ENCODE peak calls at places on chromosomes 12 and 14, in four cellular contexts. C is GM12878, M is HEK293T, A is K562. B is an unnamed sample.
A peak's percentile ranks its signal among the peaks of the same experiment; 100 is the strongest.

GRCh38 chr12:2358986-2359658 is 306.3 kb downstream of the CACNA1C start:
- DNase-seq in C (no peak), M (no peak), A (no peak), B (no peak)

GRCh38 chr12:47079894-47080724 is at the start of gene AMIGO2:
- DNase-seq in C (no peak), M (peak; percentile 35), A (peak; percentile 59), B (no peak)

GRCh38 chr12:11958216-11959091 is 112.3 kb upstream of the BCL2L14 start:
- DNase-seq in C (no peak), M (no peak), A (no peak), B (peak; percentile 8)

GRCh38 chr12:76690916-76691700 is 72.8 kb upstream of the ZDHHC17 start:
- DNase-seq in C (no peak), M (no peak), A (no peak), B (no peak)

GRCh38 chr14:68796418-68797101 is 3.7 kb upstream of the ZFP36L1 start:
- DNase-seq in C (no peak), M (no peak), A (peak; percentile 21), B (no peak)

GRCh38 chr14:88422036-88422435 is 36.6 kb downstream of the SPATA7 start:
- DNase-seq in C (no peak), M (no peak), A (no peak), B (no peak)

GRCh38 chr14:105817971-105818711 is 291.8 kb downstream of the TMEM121 start:
- DNase-seq in C (peak; percentile 71), M (no peak), A (no peak), B (no peak)

GRCh38 chr12:98424726-98425401 is 90.5 kb upstream of the TMPO start:
- DNase-seq in C (no peak), M (peak; percentile 68), A (peak; percentile 78), B (peak; percentile 46)

GRCh38 chr12:118982308-118982707 is 967 bp downstream of the SRRM4 start:
- DNase-seq in C (no peak), M (no peak), A (no peak), B (no peak)

GRCh38 chr12:109719123-109720022 is 5.7 kb downstream of the FAM222A start:
- DNase-seq in C (no peak), M (peak; percentile 27), A (peak; percentile 31), B (peak; percentile 66)

GRCh38 chr12:9049520-9050133 is 60.3 kb downstream of the KLRG1 start:
- DNase-seq in C (no peak), M (peak; percentile 25), A (peak; percentile 25), B (peak; percentile 46)

GRCh38 chr14:91714805-91715204 is 17.1 kb downstream of the CATSPERB start:
- DNase-seq in C (no peak), M (no peak), A (no peak), B (no peak)

GRCh38 chr14:22303589-22304195 is 285.3 kb downstream of the DAD1 start:
- DNase-seq in C (no peak), M (no peak), A (peak; percentile 12), B (no peak)

GRCh38 chr12:45599196-45599595 is 130.3 kb upstream of the ARID2 start:
- DNase-seq in C (no peak), M (no peak), A (no peak), B (no peak)

GRCh38 chr12:123757555-123757954 is 4.5 kb upstream of the DNAH10 start:
- DNase-seq in C (no peak), M (peak; percentile 28), A (no peak), B (no peak)

GRCh38 chr12:111024205-111024794 is 103.9 kb upstream of the MYL2 start:
- DNase-seq in C (peak; percentile 4), M (peak; percentile 81), A (peak; percentile 80), B (peak; percentile 44)

GRCh38 chr12:112130461-112130998 is 5.2 kb downstream of the TRAFD1 start:
- DNase-seq in C (peak; percentile 70), M (no peak), A (no peak), B (no peak)

GRCh38 chr12:68040450-68041075 is 51.3 kb downstream of the IFNG-AS1 start:
- DNase-seq in C (peak; percentile 26), M (peak; percentile 76), A (peak; percentile 69), B (peak; percentile 53)

GRCh38 chr14:23070262-23071129 is 13.2 kb upstream of the CDH24 start:
- DNase-seq in C (no peak), M (no peak), A (peak; percentile 43), B (no peak)

GRCh38 chr12:110312581-110313360 is 31.7 kb downstream of the ATP2A2 start:
- DNase-seq in C (no peak), M (no peak), A (no peak), B (no peak)

DNA sequence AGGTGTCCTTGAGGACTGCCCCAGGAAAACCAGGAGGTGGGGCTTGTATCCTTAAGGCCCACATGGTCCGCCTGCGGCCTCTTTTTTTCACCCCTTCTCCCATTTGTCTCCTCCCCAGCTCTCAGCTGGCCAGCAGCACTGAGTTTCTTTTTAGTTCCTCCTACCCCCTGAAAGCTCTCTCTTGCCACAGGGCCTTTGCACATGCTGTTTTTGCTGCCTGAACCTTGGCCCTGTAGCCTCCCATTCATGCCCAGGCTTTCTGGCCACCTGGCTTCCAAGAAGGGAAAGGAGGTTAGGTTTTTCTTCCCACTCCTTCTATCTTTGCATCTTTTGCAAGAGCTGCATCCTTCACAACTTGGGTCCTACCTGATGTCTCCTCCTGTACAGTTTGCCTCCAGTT is 358.1 kb downstream of the VRK1 start:
- DNase-seq in C (no peak), M (no peak), A (no peak), B (no peak)
- TF ChIP-seq TARDBP in C (no peak), M (no peak), A (no peak), B (no peak)

GRCh38 chr14:74619672-74620131 is 7.7 kb upstream of the LTBP2 start:
- DNase-seq in C (no peak), M (no peak), A (peak; percentile 36), B (peak; percentile 63)

GRCh38 chr14:74620497-74620921 is 8.5 kb upstream of the LTBP2 start:
- DNase-seq in C (no peak), M (no peak), A (peak; percentile 57), B (peak; percentile 72)

GRCh38 chr14:74616996-74617700 is 5.1 kb upstream of the LTBP2 start:
- DNase-seq in C (no peak), M (no peak), A (no peak), B (no peak)

GRCh38 chr14:74616507-74616906 is 4.5 kb upstream of the LTBP2 start:
- DNase-seq in C (no peak), M (no peak), A (no peak), B (no peak)

GRCh38 chr14:74618078-74618952 is 6.3 kb upstream of the LTBP2 start:
- DNase-seq in C (no peak), M (no peak), A (no peak), B (peak; percentile 90)
- TF ChIP-seq TARDBP in C (no peak), M (no peak), A (no peak), B (no peak)

GRCh38 chr14:94042433-94043091 is 16.4 kb downstream of the OTUB2 start:
- DNase-seq in C (no peak), M (no peak), A (no peak), B (no peak)
- TF ChIP-seq TARDBP in C (no peak), M (no peak), A (no peak), B (no peak)

DNA sequence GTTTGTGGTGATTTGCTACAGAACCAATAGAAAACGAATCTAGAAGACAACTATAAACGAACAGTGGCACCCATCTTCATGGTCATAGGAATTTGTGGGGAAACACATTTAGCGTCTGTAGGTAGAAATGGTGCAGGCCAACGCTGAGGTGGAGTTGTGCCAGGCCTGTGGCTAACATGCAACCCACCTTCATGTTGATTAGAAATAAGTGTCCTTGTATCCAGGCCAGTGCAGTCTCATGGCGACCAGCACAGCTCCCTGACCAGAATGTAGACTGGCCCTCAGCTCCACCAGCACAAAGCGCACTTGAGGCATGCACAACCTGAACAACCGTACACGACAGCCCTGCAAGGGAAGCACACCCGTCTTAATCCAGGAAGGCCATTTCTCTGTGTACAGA is 187.0 kb downstream of the TMEM132D start:
- DNase-seq in C (no peak), M (no peak), A (no peak), B (no peak)
- TF ChIP-seq TARDBP in C (no peak), M (no peak), A (no peak), B (no peak)

DNA sequence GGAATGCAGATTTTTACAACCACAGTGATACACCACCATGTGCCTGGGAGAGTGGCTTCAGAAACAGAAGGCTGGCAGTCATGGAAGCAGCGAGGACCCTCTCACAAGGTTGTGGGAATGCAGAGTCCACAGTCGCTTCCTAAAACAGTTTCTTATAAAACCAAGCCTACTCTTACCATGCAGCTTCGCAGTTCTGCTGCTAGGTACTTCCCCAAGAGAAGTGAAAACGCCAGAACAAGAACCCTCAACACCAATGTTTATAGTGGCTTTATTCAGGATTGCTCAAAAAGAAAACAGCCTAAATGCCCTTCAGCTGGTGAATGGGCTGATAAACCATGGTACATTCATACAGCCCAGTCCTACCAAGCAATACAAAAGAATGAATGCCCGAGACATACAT is 87.2 kb downstream of the DDX51 start:
- DNase-seq in C (no peak), M (no peak), A (no peak), B (no peak)
- TF ChIP-seq TARDBP in C (no peak), M (no peak), A (no peak), B (no peak)